ENCODE peak calls at places on chromosome 10, in nine cellular contexts. One of them, this sample, is unnamed. For H3K9me3 and H3K4me1, the result is how much of the 10 kb centered on the place peaks cover.

GRCh38 chr10:24208661-24209420 is at the start of gene KIAA1217:
- DNase-seq in SJSA1: peak
- DNase-seq in stomach: peak
- DNase-seq in neural progenitor cell: peak
- DNase-seq in cardiac muscle cell: peak
- DNase-seq in fibroblast of lung: peak
- DNase-seq in colonic mucosa: peak
- DNase-seq in esophagus squamous epithelium: no peak
- DNase-seq in psoas muscle: peak
- DNase-seq in this sample: peak

GRCh38 chr10:17536221-17536620 is 81.0 kb downstream of the HACD1 start:
- DNase-seq in psoas muscle: no peak
- DNase-seq in colonic mucosa: no peak
- DNase-seq in fibroblast of lung: no peak
- DNase-seq in stomach: no peak
- DNase-seq in cardiac muscle cell: no peak
- DNase-seq in SJSA1: no peak
- DNase-seq in neural progenitor cell: no peak
- DNase-seq in esophagus squamous epithelium: no peak
- DNase-seq in this sample: no peak

GRCh38 chr10:16923726-16924125 is 106.5 kb upstream of the RSU1 start:
- DNase-seq in cardiac muscle cell: no peak
- DNase-seq in neural progenitor cell: no peak
- DNase-seq in SJSA1: no peak
- DNase-seq in fibroblast of lung: no peak
- DNase-seq in colonic mucosa: no peak
- DNase-seq in psoas muscle: no peak
- DNase-seq in esophagus squamous epithelium: no peak
- DNase-seq in stomach: no peak
- DNase-seq in this sample: no peak

GRCh38 chr10:113897693-113898618 is 43.5 kb downstream of the NHLRC2 start:
- DNase-seq in stomach: no peak
- DNase-seq in psoas muscle: no peak
- DNase-seq in fibroblast of lung: no peak
- DNase-seq in colonic mucosa: no peak
- DNase-seq in neural progenitor cell: no peak
- DNase-seq in SJSA1: peak
- DNase-seq in cardiac muscle cell: no peak
- DNase-seq in esophagus squamous epithelium: no peak
- DNase-seq in this sample: no peak

GRCh38 chr10:93652857-93653256 is 40.5 kb downstream of the PDE6C start:
- DNase-seq in cardiac muscle cell: peak
- DNase-seq in neural progenitor cell: no peak
- DNase-seq in stomach: no peak
- DNase-seq in fibroblast of lung: peak
- DNase-seq in esophagus squamous epithelium: no peak
- DNase-seq in colonic mucosa: no peak
- DNase-seq in SJSA1: no peak
- DNase-seq in psoas muscle: no peak
- DNase-seq in this sample: no peak

GRCh38 chr10:59536151-59536550 is 173.5 kb downstream of the SLC16A9 start:
- DNase-seq in colonic mucosa: no peak
- DNase-seq in fibroblast of lung: peak
- DNase-seq in SJSA1: no peak
- DNase-seq in cardiac muscle cell: peak
- DNase-seq in neural progenitor cell: no peak
- DNase-seq in esophagus squamous epithelium: no peak
- DNase-seq in psoas muscle: no peak
- DNase-seq in stomach: no peak
- DNase-seq in this sample: no peak

GRCh38 chr10:33198610-33199009 is 135.9 kb downstream of the NRP1 start:
- DNase-seq in psoas muscle: no peak
- DNase-seq in stomach: no peak
- DNase-seq in colonic mucosa: no peak
- DNase-seq in SJSA1: no peak
- DNase-seq in fibroblast of lung: no peak
- DNase-seq in esophagus squamous epithelium: no peak
- DNase-seq in neural progenitor cell: no peak
- DNase-seq in cardiac muscle cell: no peak
- DNase-seq in this sample: no peak

GRCh38 chr10:59779656-59780521 is 26.6 kb upstream of the MRLN start:
- DNase-seq in stomach: no peak
- DNase-seq in esophagus squamous epithelium: no peak
- DNase-seq in psoas muscle: no peak
- DNase-seq in neural progenitor cell: no peak
- DNase-seq in SJSA1: peak
- DNase-seq in fibroblast of lung: no peak
- DNase-seq in cardiac muscle cell: no peak
- DNase-seq in colonic mucosa: no peak
- DNase-seq in this sample: no peak

GRCh38 chr10:29996842-29997123 is 62.6 kb downstream of the JCAD start:
- DNase-seq in cardiac muscle cell: no peak
- DNase-seq in esophagus squamous epithelium: no peak
- DNase-seq in stomach: no peak
- DNase-seq in SJSA1: no peak
- DNase-seq in colonic mucosa: no peak
- DNase-seq in neural progenitor cell: no peak
- DNase-seq in fibroblast of lung: no peak
- DNase-seq in psoas muscle: no peak
- DNase-seq in this sample: no peak

GRCh38 chr10:123149568-123150228 is 1.8 kb downstream of the HMX2 start:
- DNase-seq in stomach: no peak
- DNase-seq in fibroblast of lung: peak
- DNase-seq in cardiac muscle cell: peak
- DNase-seq in colonic mucosa: peak
- DNase-seq in neural progenitor cell: peak
- DNase-seq in SJSA1: no peak
- DNase-seq in psoas muscle: no peak
- DNase-seq in esophagus squamous epithelium: no peak
- DNase-seq in this sample: no peak

GRCh38 chr10:127411062-127411461 is 138.0 kb upstream of the NPS start:
- DNase-seq in stomach: no peak
- DNase-seq in esophagus squamous epithelium: no peak
- DNase-seq in fibroblast of lung: no peak
- DNase-seq in neural progenitor cell: no peak
- DNase-seq in cardiac muscle cell: no peak
- DNase-seq in colonic mucosa: no peak
- DNase-seq in SJSA1: no peak
- DNase-seq in psoas muscle: no peak
- DNase-seq in this sample: no peak

GRCh38 chr10:131852161-131852822 is 48.5 kb upstream of the PPP2R2D start:
- DNase-seq in stomach: no peak
- DNase-seq in colonic mucosa: no peak
- DNase-seq in neural progenitor cell: no peak
- DNase-seq in cardiac muscle cell: no peak
- DNase-seq in psoas muscle: no peak
- DNase-seq in fibroblast of lung: no peak
- DNase-seq in esophagus squamous epithelium: no peak
- DNase-seq in SJSA1: no peak
- DNase-seq in this sample: no peak

GRCh38 chr10:131854579-131855335 is 46.1 kb upstream of the PPP2R2D start:
- DNase-seq in esophagus squamous epithelium: no peak
- DNase-seq in cardiac muscle cell: no peak
- DNase-seq in colonic mucosa: no peak
- DNase-seq in stomach: no peak
- DNase-seq in neural progenitor cell: no peak
- DNase-seq in fibroblast of lung: no peak
- DNase-seq in psoas muscle: no peak
- DNase-seq in SJSA1: no peak
- DNase-seq in this sample: no peak

GRCh38 chr10:131855396-131855762 is 45.4 kb upstream of the PPP2R2D start:
- DNase-seq in SJSA1: no peak
- DNase-seq in stomach: no peak
- DNase-seq in neural progenitor cell: no peak
- DNase-seq in cardiac muscle cell: no peak
- DNase-seq in esophagus squamous epithelium: no peak
- DNase-seq in psoas muscle: no peak
- DNase-seq in fibroblast of lung: no peak
- DNase-seq in colonic mucosa: no peak
- DNase-seq in this sample: no peak

GRCh38 chr10:131852823-131853609 is 47.8 kb upstream of the PPP2R2D start:
- DNase-seq in psoas muscle: no peak
- DNase-seq in stomach: no peak
- DNase-seq in SJSA1: no peak
- DNase-seq in colonic mucosa: no peak
- DNase-seq in fibroblast of lung: no peak
- DNase-seq in neural progenitor cell: no peak
- DNase-seq in esophagus squamous epithelium: no peak
- DNase-seq in cardiac muscle cell: no peak
- DNase-seq in this sample: no peak

DNA sequence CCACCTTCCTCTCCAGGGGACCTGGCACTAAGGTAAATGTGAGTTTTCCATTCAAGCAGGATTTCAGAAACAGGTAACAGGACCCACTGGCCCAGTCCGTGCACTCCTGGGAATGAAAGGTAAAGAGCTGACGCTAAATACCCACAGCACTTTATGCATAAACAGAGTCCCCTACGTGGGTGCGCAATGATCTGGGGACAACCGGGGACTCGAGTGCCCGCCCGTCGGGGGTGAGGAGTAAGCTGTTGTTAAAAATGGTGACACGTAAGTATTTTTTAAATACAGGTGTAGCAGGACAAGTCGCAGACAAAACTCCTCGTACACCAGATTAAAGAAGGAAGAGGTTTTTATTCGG is 47.2 kb upstream of the PPP2R2D start:
- DNase-seq in fibroblast of lung: no peak
- DNase-seq in SJSA1: no peak
- DNase-seq in cardiac muscle cell: no peak
- DNase-seq in esophagus squamous epithelium: no peak
- DNase-seq in neural progenitor cell: no peak
- DNase-seq in stomach: no peak
- DNase-seq in psoas muscle: no peak
- DNase-seq in colonic mucosa: no peak
- DNase-seq in this sample: no peak
- H3K9me3 ChIP-seq in fibroblast of lung: under half
- H3K9me3 ChIP-seq in SJSA1: under half
- H3K9me3 ChIP-seq in cardiac muscle cell: under half
- H3K9me3 ChIP-seq in esophagus squamous epithelium: under half
- H3K9me3 ChIP-seq in neural progenitor cell: under half
- H3K9me3 ChIP-seq in stomach: under half
- H3K9me3 ChIP-seq in psoas muscle: under half
- H3K9me3 ChIP-seq in colonic mucosa: under half
- H3K9me3 ChIP-seq in this sample: under half

GRCh38 chr10:31346953-31347352 is 27.9 kb downstream of the ZEB1 start:
- DNase-seq in esophagus squamous epithelium: no peak
- DNase-seq in fibroblast of lung: no peak
- DNase-seq in SJSA1: no peak
- DNase-seq in colonic mucosa: no peak
- DNase-seq in psoas muscle: no peak
- DNase-seq in neural progenitor cell: no peak
- DNase-seq in stomach: no peak
- DNase-seq in cardiac muscle cell: no peak
- DNase-seq in this sample: no peak
- H3K4me3 ChIP-seq in esophagus squamous epithelium: no peak
- H3K4me3 ChIP-seq in fibroblast of lung: no peak
- H3K4me3 ChIP-seq in SJSA1: no peak
- H3K4me3 ChIP-seq in colonic mucosa: no peak
- H3K4me3 ChIP-seq in psoas muscle: no peak
- H3K4me3 ChIP-seq in neural progenitor cell: no peak
- H3K4me3 ChIP-seq in stomach: no peak
- H3K4me3 ChIP-seq in cardiac muscle cell: no peak
- H3K4me3 ChIP-seq in this sample: no peak

GRCh38 chr10:61355211-61355610 is 98.0 kb downstream of the TMEM26 start:
- DNase-seq in SJSA1: no peak
- DNase-seq in neural progenitor cell: no peak
- DNase-seq in fibroblast of lung: no peak
- DNase-seq in esophagus squamous epithelium: no peak
- DNase-seq in stomach: no peak
- DNase-seq in colonic mucosa: no peak
- DNase-seq in psoas muscle: no peak
- DNase-seq in cardiac muscle cell: no peak
- DNase-seq in this sample: no peak
- H3K4me1 ChIP-seq in SJSA1: under half
- H3K4me1 ChIP-seq in neural progenitor cell: under half
- H3K4me1 ChIP-seq in fibroblast of lung: under half
- H3K4me1 ChIP-seq in esophagus squamous epithelium: under half
- H3K4me1 ChIP-seq in stomach: under half
- H3K4me1 ChIP-seq in colonic mucosa: under half
- H3K4me1 ChIP-seq in psoas muscle: under half
- H3K4me1 ChIP-seq in cardiac muscle cell: under half
- H3K4me1 ChIP-seq in this sample: under half

GRCh38 chr10:43524434-43525247 is 49.8 kb downstream of the ZNF239 start:
- DNase-seq in cardiac muscle cell: no peak
- DNase-seq in esophagus squamous epithelium: no peak
- DNase-seq in neural progenitor cell: no peak
- DNase-seq in psoas muscle: no peak
- DNase-seq in colonic mucosa: no peak
- DNase-seq in SJSA1: no peak
- DNase-seq in stomach: no peak
- DNase-seq in fibroblast of lung: peak
- DNase-seq in this sample: no peak
- H3K9me3 ChIP-seq in cardiac muscle cell: under half
- H3K9me3 ChIP-seq in esophagus squamous epithelium: under half
- H3K9me3 ChIP-seq in neural progenitor cell: under half
- H3K9me3 ChIP-seq in psoas muscle: half or more
- H3K9me3 ChIP-seq in colonic mucosa: under half
- H3K9me3 ChIP-seq in SJSA1: under half
- H3K9me3 ChIP-seq in stomach: half or more
- H3K9me3 ChIP-seq in fibroblast of lung: under half
- H3K9me3 ChIP-seq in this sample: under half

GRCh38 chr10:124380256-124380995 is 38.3 kb downstream of the OAT start:
- DNase-seq in colonic mucosa: no peak
- DNase-seq in cardiac muscle cell: no peak
- DNase-seq in SJSA1: no peak
- DNase-seq in stomach: no peak
- DNase-seq in esophagus squamous epithelium: no peak
- DNase-seq in psoas muscle: no peak
- DNase-seq in fibroblast of lung: no peak
- DNase-seq in neural progenitor cell: no peak
- DNase-seq in this sample: no peak
- H3K4me3 ChIP-seq in colonic mucosa: no peak
- H3K4me3 ChIP-seq in cardiac muscle cell: no peak
- H3K4me3 ChIP-seq in SJSA1: no peak
- H3K4me3 ChIP-seq in stomach: no peak
- H3K4me3 ChIP-seq in esophagus squamous epithelium: no peak
- H3K4me3 ChIP-seq in psoas muscle: no peak
- H3K4me3 ChIP-seq in fibroblast of lung: no peak
- H3K4me3 ChIP-seq in neural progenitor cell: no peak
- H3K4me3 ChIP-seq in this sample: no peak